ENCODE peak calls at places on chromosomes 5 and 9, in five cellular contexts. One of them, this sample, is unnamed.

GRCh38 chr9:107712390-107712789 is 222.8 kb upstream of the KLF4 start:
- DNase-seq in HEK293T: no peak
- DNase-seq in A172: peak
- DNase-seq in RCC 7860: peak
- DNase-seq in amygdala: no peak
- DNase-seq in this sample: peak

GRCh38 chr5:1463326-1464095 is 18.3 kb upstream of the SLC6A3 start:
- DNase-seq in HEK293T: no peak
- DNase-seq in A172: no peak
- DNase-seq in RCC 7860: no peak
- DNase-seq in amygdala: no peak
- DNase-seq in this sample: no peak

GRCh38 chr9:114484854-114485443 is 20.3 kb downstream of the WHRN start:
- DNase-seq in HEK293T: no peak
- DNase-seq in A172: peak
- DNase-seq in RCC 7860: peak
- DNase-seq in amygdala: no peak
- DNase-seq in this sample: peak

GRCh38 chr5:68419637-68420452 is 204.3 kb downstream of the PIK3R1 start:
- DNase-seq in HEK293T: no peak
- DNase-seq in A172: no peak
- DNase-seq in RCC 7860: peak
- DNase-seq in amygdala: no peak
- DNase-seq in this sample: no peak

GRCh38 chr5:73451218-73452130 is 2.9 kb upstream of the FOXD1 start:
- DNase-seq in HEK293T: peak
- DNase-seq in A172: no peak
- DNase-seq in RCC 7860: no peak
- DNase-seq in amygdala: no peak
- DNase-seq in this sample: no peak

GRCh38 chr5:72788851-72789505 is 27.5 kb upstream of the TNPO1 start:
- DNase-seq in HEK293T: no peak
- DNase-seq in A172: peak
- DNase-seq in RCC 7860: peak
- DNase-seq in amygdala: no peak
- DNase-seq in this sample: peak

GRCh38 chr9:137128158-137129088 is 10.5 kb upstream of the GRIN1 start:
- DNase-seq in HEK293T: no peak
- DNase-seq in A172: no peak
- DNase-seq in RCC 7860: no peak
- DNase-seq in amygdala: no peak
- DNase-seq in this sample: no peak

GRCh38 chr9:138052635-138053320 is 175.2 kb downstream of the CACNA1B start:
- DNase-seq in HEK293T: no peak
- DNase-seq in A172: no peak
- DNase-seq in RCC 7860: no peak
- DNase-seq in amygdala: no peak
- DNase-seq in this sample: no peak

GRCh38 chr9:127173063-127173462 is 50.6 kb upstream of the ANGPTL2 start:
- DNase-seq in HEK293T: no peak
- DNase-seq in A172: no peak
- DNase-seq in RCC 7860: no peak
- DNase-seq in amygdala: no peak
- DNase-seq in this sample: no peak

GRCh38 chr9:73050062-73050814 is 97.4 kb upstream of the ALDH1A1 start:
- DNase-seq in HEK293T: no peak
- DNase-seq in A172: no peak
- DNase-seq in RCC 7860: no peak
- DNase-seq in amygdala: no peak
- DNase-seq in this sample: peak

GRCh38 chr9:95857122-95857521 is 18.4 kb upstream of the ERCC6L2 start:
- DNase-seq in HEK293T: no peak
- DNase-seq in A172: peak
- DNase-seq in RCC 7860: peak
- DNase-seq in amygdala: no peak
- DNase-seq in this sample: no peak

GRCh38 chr5:171122372-171122771 is 186.7 kb upstream of the TLX3 start:
- DNase-seq in HEK293T: no peak
- DNase-seq in A172: no peak
- DNase-seq in RCC 7860: no peak
- DNase-seq in amygdala: no peak
- DNase-seq in this sample: no peak

GRCh38 chr5:138716456-138716924 is 36.7 kb upstream of the CTNNA1 start:
- DNase-seq in HEK293T: peak
- DNase-seq in A172: peak
- DNase-seq in RCC 7860: peak
- DNase-seq in amygdala: no peak
- DNase-seq in this sample: peak